ENCODE peak calls at places on chromosome 20, in nine cellular contexts. Q, W, V, H, E, O, R, S and J are unnamed samples. For H3K36me3, the result is how much of the 10 kb centered on the place peaks cover.

GRCh38 chr20:10321138-10321717 is 102.6 kb downstream of the SNAP25 start:
- DNase-seq in Q (no peak), W (no peak), V (no peak), H (no peak), E (no peak), O (no peak), R (no peak), S (no peak), J (no peak)

GRCh38 chr20:14622796-14623195 is 285.4 kb upstream of the FLRT3 start:
- DNase-seq in Q (no peak), W (no peak), V (no peak), H (no peak), E (no peak), O (peak), R (no peak), S (no peak), J (no peak)

GRCh38 chr20:31517373-31517772 is 3.1 kb downstream of the HM13 start:
- DNase-seq in Q (peak), W (peak), V (peak), H (no peak), E (peak), O (no peak), R (no peak), S (no peak), J (peak)

GRCh38 chr20:44990425-44990824 is 24.1 kb downstream of the STK4 start:
- DNase-seq in Q (no peak), W (no peak), V (no peak), H (no peak), E (no peak), O (no peak), R (no peak), S (no peak), J (no peak)

GRCh38 chr20:32362924-32363364 is 4.8 kb downstream of the ASXL1 start:
- DNase-seq in Q (no peak), W (no peak), V (no peak), H (no peak), E (no peak), O (no peak), R (no peak), S (no peak), J (no peak)

GRCh38 chr20:45983279-45983743 is 11.3 kb upstream of the ZNF335 start:
- DNase-seq in Q (no peak), W (no peak), V (no peak), H (no peak), E (no peak), O (no peak), R (no peak), S (no peak), J (no peak)

GRCh38 chr20:16580127-16580526 is 6.9 kb upstream of the KIF16B start:
- DNase-seq in Q (peak), W (no peak), V (peak), H (no peak), E (no peak), O (no peak), R (no peak), S (no peak), J (no peak)

GRCh38 chr20:36175016-36175415 is 20.5 kb downstream of the EPB41L1 start:
- DNase-seq in Q (no peak), W (no peak), V (no peak), H (no peak), E (no peak), O (no peak), R (no peak), S (no peak), J (no peak)

GRCh38 chr20:58835231-58835630 is 15.5 kb downstream of the GNAS-AS1 start:
- DNase-seq in Q (no peak), W (no peak), V (no peak), H (no peak), E (no peak), O (no peak), R (no peak), S (no peak), J (no peak)

GRCh38 chr20:5357942-5358341 is 41.2 kb upstream of the PROKR2 start:
- DNase-seq in Q (no peak), W (no peak), V (no peak), H (no peak), E (no peak), O (no peak), R (no peak), S (no peak), J (no peak)

GRCh38 chr20:5364136-5364821 is 47.5 kb upstream of the PROKR2 start:
- DNase-seq in Q (no peak), W (no peak), V (no peak), H (no peak), E (no peak), O (no peak), R (no peak), S (no peak), J (no peak)

GRCh38 chr20:5364997-5365597 is 48.3 kb upstream of the PROKR2 start:
- DNase-seq in Q (no peak), W (no peak), V (no peak), H (no peak), E (no peak), O (no peak), R (no peak), S (no peak), J (no peak)

GRCh38 chr20:5361176-5361575 is 44.4 kb upstream of the PROKR2 start:
- DNase-seq in Q (no peak), W (no peak), V (no peak), H (no peak), E (no peak), O (no peak), R (no peak), S (no peak), J (no peak)

GRCh38 chr20:5362771-5363170 is 46.0 kb upstream of the PROKR2 start:
- DNase-seq in Q (no peak), W (no peak), V (no peak), H (no peak), E (no peak), O (no peak), R (no peak), S (no peak), J (no peak)
- H3K4me3 ChIP-seq in Q (no peak), W (no peak), V (no peak), H (no peak), E (no peak), O (no peak), R (no peak), S (no peak), J (no peak)

DNA sequence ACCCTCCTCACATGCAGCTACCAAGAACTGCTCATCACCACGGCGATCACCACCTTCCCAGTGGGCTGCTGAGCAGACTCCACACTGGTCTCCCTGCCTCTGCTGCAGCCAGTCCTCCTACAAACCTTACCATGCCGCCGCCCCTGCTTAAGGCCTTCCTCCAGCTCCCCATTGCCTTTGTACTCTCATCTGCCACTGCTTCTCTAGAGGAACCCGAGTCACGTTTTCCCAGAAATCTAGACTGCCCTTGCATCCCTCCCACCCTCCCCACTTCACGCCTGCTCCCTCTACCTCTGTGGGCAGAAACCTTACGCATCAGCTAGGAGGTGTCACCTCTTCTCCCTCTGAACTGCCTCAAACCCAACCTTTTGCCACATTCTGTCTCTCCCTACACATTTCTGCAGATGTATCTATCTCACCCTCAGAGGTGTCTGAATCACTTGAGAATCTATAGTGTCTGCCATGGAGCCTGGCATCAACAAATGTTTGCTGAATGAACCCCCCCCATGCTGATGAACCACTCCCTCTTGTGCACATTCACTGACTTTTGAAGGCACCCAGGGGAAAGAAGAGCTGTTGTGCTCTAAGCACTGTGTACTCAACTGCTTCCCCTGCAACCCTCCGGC is 4.3 kb downstream of the E2F1 start:
- DNase-seq in Q (no peak), W (no peak), V (no peak), H (no peak), E (no peak), O (no peak), R (no peak), S (no peak), J (no peak)
- H3K36me3 ChIP-seq in Q (under half), W (under half), V (under half), H (under half), E (under half), O (under half), R (under half), S (under half), J (under half)

GRCh38 chr20:19937651-19938420 is 79.3 kb upstream of the NAA20 start:
- DNase-seq in Q (no peak), W (no peak), V (no peak), H (no peak), E (no peak), O (no peak), R (no peak), S (no peak), J (no peak)

GRCh38 chr20:19932170-19932667 is 84.9 kb upstream of the NAA20 start:
- DNase-seq in Q (no peak), W (peak), V (peak), H (no peak), E (no peak), O (no peak), R (no peak), S (no peak), J (no peak)

GRCh38 chr20:19936801-19937583 is 80.2 kb upstream of the NAA20 start:
- DNase-seq in Q (no peak), W (peak), V (peak), H (no peak), E (no peak), O (no peak), R (no peak), S (no peak), J (no peak)

GRCh38 chr20:19935842-19936241 is 81.3 kb upstream of the NAA20 start:
- DNase-seq in Q (peak), W (no peak), V (no peak), H (no peak), E (peak), O (no peak), R (no peak), S (peak), J (no peak)

GRCh38 chr20:19934792-19935491 is 82.2 kb upstream of the NAA20 start:
- DNase-seq in Q (peak), W (peak), V (peak), H (no peak), E (peak), O (no peak), R (no peak), S (peak), J (peak)
- H3K27ac ChIP-seq in Q (peak), W (peak), V (peak), H (peak), E (peak), O (no peak), R (no peak), S (peak), J (peak)

GRCh38 chr20:4691753-4692152 is 30.0 kb upstream of the PRND start:
- DNase-seq in Q (no peak), W (no peak), V (no peak), H (no peak), E (no peak), O (no peak), R (no peak), S (no peak), J (no peak)

GRCh38 chr20:4689224-4689623 is 32.5 kb upstream of the PRND start:
- DNase-seq in Q (no peak), W (no peak), V (no peak), H (no peak), E (no peak), O (no peak), R (no peak), S (no peak), J (no peak)

GRCh38 chr20:4685923-4686221 is 35.8 kb upstream of the PRND start:
- DNase-seq in Q (no peak), W (no peak), V (no peak), H (no peak), E (no peak), O (no peak), R (no peak), S (no peak), J (no peak)

GRCh38 chr20:4684837-4685413 is 36.8 kb upstream of the PRND start:
- DNase-seq in Q (no peak), W (no peak), V (no peak), H (peak), E (no peak), O (peak), R (no peak), S (no peak), J (no peak)

DNA sequence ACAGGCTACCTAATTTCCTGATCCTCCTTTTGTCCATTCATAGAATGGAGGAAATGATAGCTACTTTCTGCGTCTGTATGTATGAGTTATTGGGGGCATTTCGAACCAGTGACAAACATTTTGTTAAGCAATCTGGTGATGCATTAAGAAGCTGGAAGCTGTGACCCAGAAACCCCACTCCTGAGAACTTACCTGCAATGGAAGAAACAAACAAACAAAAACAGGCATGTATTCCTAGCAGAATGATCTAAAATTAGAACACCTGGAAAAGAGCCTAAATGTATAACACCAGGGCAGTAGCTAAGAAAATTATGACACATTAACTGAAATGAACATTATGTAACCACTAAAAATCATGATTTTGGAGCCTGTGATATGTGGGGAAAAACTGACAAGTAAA is 33.4 kb upstream of the PRND start:
- DNase-seq in Q (no peak), W (no peak), V (no peak), H (no peak), E (no peak), O (no peak), R (no peak), S (no peak), J (no peak)
- H3K4me3 ChIP-seq in Q (no peak), W (no peak), V (no peak), H (no peak), E (no peak), O (no peak), R (no peak), S (no peak), J (no peak)